ENCODE peak calls at places on chromosomes 11 and 22, in nine cellular contexts. One of them, this sample, is unnamed. For H3K27me3 and H3K4me1, the result is how much of the 10 kb centered on the place peaks cover.

GRCh38 chr11:119415517-119415916 is 7.5 kb downstream of the THY1 start:
- DNase-seq in neural progenitor cell: no peak
- DNase-seq in transverse colon: no peak
- DNase-seq in trophoblast cell: no peak
- DNase-seq in tibial nerve: no peak
- DNase-seq in breast epithelium: no peak
- DNase-seq in left ventricle myocardium inferior: no peak
- DNase-seq in endodermal cell: no peak
- DNase-seq in GM23248: no peak
- DNase-seq in this sample: no peak

GRCh38 chr11:7511405-7511804 is 2.4 kb upstream of the PPFIBP2 start:
- DNase-seq in trophoblast cell: no peak
- DNase-seq in left ventricle myocardium inferior: peak
- DNase-seq in transverse colon: peak
- DNase-seq in GM23248: no peak
- DNase-seq in neural progenitor cell: no peak
- DNase-seq in breast epithelium: peak
- DNase-seq in endodermal cell: no peak
- DNase-seq in tibial nerve: peak
- DNase-seq in this sample: peak

GRCh38 chr22:23523746-23524145 is 56.3 kb downstream of the IGLL1 start:
- DNase-seq in breast epithelium: no peak
- DNase-seq in endodermal cell: peak
- DNase-seq in trophoblast cell: no peak
- DNase-seq in left ventricle myocardium inferior: no peak
- DNase-seq in tibial nerve: no peak
- DNase-seq in transverse colon: no peak
- DNase-seq in neural progenitor cell: no peak
- DNase-seq in GM23248: no peak
- DNase-seq in this sample: no peak

GRCh38 chr22:36419912-36420882 is 32.4 kb upstream of the MYH9 start:
- DNase-seq in transverse colon: peak
- DNase-seq in left ventricle myocardium inferior: no peak
- DNase-seq in breast epithelium: no peak
- DNase-seq in trophoblast cell: peak
- DNase-seq in endodermal cell: no peak
- DNase-seq in neural progenitor cell: no peak
- DNase-seq in GM23248: peak
- DNase-seq in tibial nerve: peak
- DNase-seq in this sample: no peak

GRCh38 chr11:44855138-44855849 is 95.4 kb downstream of the TP53I11 start:
- DNase-seq in tibial nerve: no peak
- DNase-seq in endodermal cell: no peak
- DNase-seq in transverse colon: no peak
- DNase-seq in left ventricle myocardium inferior: no peak
- DNase-seq in breast epithelium: no peak
- DNase-seq in GM23248: peak
- DNase-seq in neural progenitor cell: no peak
- DNase-seq in trophoblast cell: no peak
- DNase-seq in this sample: no peak

GRCh38 chr11:127492025-127492424 is 491.5 kb upstream of the KIRREL3 start:
- DNase-seq in GM23248: no peak
- DNase-seq in left ventricle myocardium inferior: no peak
- DNase-seq in endodermal cell: no peak
- DNase-seq in tibial nerve: no peak
- DNase-seq in trophoblast cell: no peak
- DNase-seq in neural progenitor cell: no peak
- DNase-seq in transverse colon: no peak
- DNase-seq in breast epithelium: no peak
- DNase-seq in this sample: no peak

GRCh38 chr11:103547691-103548090 is 438.5 kb downstream of the DYNC2H1 start:
- DNase-seq in transverse colon: no peak
- DNase-seq in tibial nerve: no peak
- DNase-seq in GM23248: no peak
- DNase-seq in breast epithelium: no peak
- DNase-seq in neural progenitor cell: no peak
- DNase-seq in trophoblast cell: no peak
- DNase-seq in endodermal cell: no peak
- DNase-seq in left ventricle myocardium inferior: no peak
- DNase-seq in this sample: no peak

GRCh38 chr11:1054143-1055108 is 17.9 kb upstream of the MUC6 start:
- DNase-seq in tibial nerve: no peak
- DNase-seq in GM23248: peak
- DNase-seq in transverse colon: peak
- DNase-seq in neural progenitor cell: no peak
- DNase-seq in left ventricle myocardium inferior: no peak
- DNase-seq in endodermal cell: no peak
- DNase-seq in trophoblast cell: no peak
- DNase-seq in breast epithelium: no peak
- DNase-seq in this sample: peak

GRCh38 chr11:36258730-36259360 is 30.4 kb downstream of the COMMD9 start:
- DNase-seq in trophoblast cell: peak
- DNase-seq in neural progenitor cell: peak
- DNase-seq in transverse colon: peak
- DNase-seq in left ventricle myocardium inferior: peak
- DNase-seq in GM23248: peak
- DNase-seq in tibial nerve: peak
- DNase-seq in breast epithelium: no peak
- DNase-seq in endodermal cell: peak
- DNase-seq in this sample: peak

GRCh38 chr11:29100967-29101366 is 915.9 kb downstream of the KCNA4 start:
- DNase-seq in trophoblast cell: no peak
- DNase-seq in endodermal cell: no peak
- DNase-seq in GM23248: no peak
- DNase-seq in neural progenitor cell: no peak
- DNase-seq in tibial nerve: no peak
- DNase-seq in breast epithelium: no peak
- DNase-seq in transverse colon: no peak
- DNase-seq in left ventricle myocardium inferior: no peak
- DNase-seq in this sample: no peak

GRCh38 chr22:37163618-37164534 is 14.2 kb upstream of the IL2RB start:
- DNase-seq in neural progenitor cell: no peak
- DNase-seq in transverse colon: no peak
- DNase-seq in tibial nerve: no peak
- DNase-seq in breast epithelium: no peak
- DNase-seq in GM23248: no peak
- DNase-seq in endodermal cell: no peak
- DNase-seq in left ventricle myocardium inferior: no peak
- DNase-seq in trophoblast cell: no peak
- DNase-seq in this sample: no peak

GRCh38 chr22:42172385-42173172 is 42.0 kb upstream of the CYP2D6 start:
- DNase-seq in GM23248: peak
- DNase-seq in breast epithelium: no peak
- DNase-seq in transverse colon: peak
- DNase-seq in endodermal cell: peak
- DNase-seq in trophoblast cell: peak
- DNase-seq in neural progenitor cell: no peak
- DNase-seq in left ventricle myocardium inferior: no peak
- DNase-seq in tibial nerve: no peak
- DNase-seq in this sample: peak

GRCh38 chr11:108609681-108610080 is 16.1 kb upstream of the EXPH5 start:
- DNase-seq in left ventricle myocardium inferior: no peak
- DNase-seq in neural progenitor cell: no peak
- DNase-seq in tibial nerve: no peak
- DNase-seq in transverse colon: no peak
- DNase-seq in endodermal cell: no peak
- DNase-seq in breast epithelium: no peak
- DNase-seq in GM23248: peak
- DNase-seq in trophoblast cell: peak
- DNase-seq in this sample: no peak

GRCh38 chr11:129896062-129896461 is 684 bp upstream of the NFRKB start:
- DNase-seq in breast epithelium: no peak
- DNase-seq in left ventricle myocardium inferior: no peak
- DNase-seq in trophoblast cell: no peak
- DNase-seq in endodermal cell: peak
- DNase-seq in tibial nerve: no peak
- DNase-seq in GM23248: no peak
- DNase-seq in transverse colon: no peak
- DNase-seq in neural progenitor cell: no peak
- DNase-seq in this sample: no peak

GRCh38 chr22:17159504-17159951 is 451 bp upstream of the HDHD5 start:
- DNase-seq in breast epithelium: peak
- DNase-seq in trophoblast cell: peak
- DNase-seq in neural progenitor cell: peak
- DNase-seq in left ventricle myocardium inferior: peak
- DNase-seq in transverse colon: peak
- DNase-seq in tibial nerve: peak
- DNase-seq in GM23248: peak
- DNase-seq in endodermal cell: no peak
- DNase-seq in this sample: peak

DNA sequence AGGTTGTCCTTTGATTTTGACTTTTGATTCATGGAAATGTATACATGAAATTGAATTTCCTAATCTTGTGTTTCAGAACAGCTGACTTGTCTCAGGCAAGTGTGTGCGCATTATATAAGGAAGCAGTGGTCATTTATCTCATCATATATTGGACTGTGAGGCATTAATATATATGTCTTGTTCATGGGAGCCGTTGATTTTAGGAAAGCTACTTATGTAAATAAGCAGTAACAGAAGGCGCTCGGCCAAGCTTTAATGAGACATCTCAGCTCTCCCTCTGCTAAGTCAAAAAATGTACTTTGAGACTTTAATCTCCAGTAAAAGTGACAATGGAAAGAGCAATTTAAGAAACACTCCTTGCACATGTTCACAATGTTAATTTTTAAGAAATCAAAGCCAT is 100.5 kb downstream of the PDHX start:
- DNase-seq in endodermal cell: no peak
- DNase-seq in left ventricle myocardium inferior: no peak
- DNase-seq in breast epithelium: no peak
- DNase-seq in neural progenitor cell: no peak
- DNase-seq in trophoblast cell: no peak
- DNase-seq in transverse colon: no peak
- DNase-seq in GM23248: no peak
- DNase-seq in tibial nerve: no peak
- DNase-seq in this sample: no peak
- H3K27ac ChIP-seq in endodermal cell: no peak
- H3K27ac ChIP-seq in left ventricle myocardium inferior: no peak
- H3K27ac ChIP-seq in breast epithelium: no peak
- H3K27ac ChIP-seq in neural progenitor cell: no peak
- H3K27ac ChIP-seq in trophoblast cell: no peak
- H3K27ac ChIP-seq in transverse colon: no peak
- H3K27ac ChIP-seq in GM23248: no peak
- H3K27ac ChIP-seq in tibial nerve: no peak
- H3K27ac ChIP-seq in this sample: no peak

DNA sequence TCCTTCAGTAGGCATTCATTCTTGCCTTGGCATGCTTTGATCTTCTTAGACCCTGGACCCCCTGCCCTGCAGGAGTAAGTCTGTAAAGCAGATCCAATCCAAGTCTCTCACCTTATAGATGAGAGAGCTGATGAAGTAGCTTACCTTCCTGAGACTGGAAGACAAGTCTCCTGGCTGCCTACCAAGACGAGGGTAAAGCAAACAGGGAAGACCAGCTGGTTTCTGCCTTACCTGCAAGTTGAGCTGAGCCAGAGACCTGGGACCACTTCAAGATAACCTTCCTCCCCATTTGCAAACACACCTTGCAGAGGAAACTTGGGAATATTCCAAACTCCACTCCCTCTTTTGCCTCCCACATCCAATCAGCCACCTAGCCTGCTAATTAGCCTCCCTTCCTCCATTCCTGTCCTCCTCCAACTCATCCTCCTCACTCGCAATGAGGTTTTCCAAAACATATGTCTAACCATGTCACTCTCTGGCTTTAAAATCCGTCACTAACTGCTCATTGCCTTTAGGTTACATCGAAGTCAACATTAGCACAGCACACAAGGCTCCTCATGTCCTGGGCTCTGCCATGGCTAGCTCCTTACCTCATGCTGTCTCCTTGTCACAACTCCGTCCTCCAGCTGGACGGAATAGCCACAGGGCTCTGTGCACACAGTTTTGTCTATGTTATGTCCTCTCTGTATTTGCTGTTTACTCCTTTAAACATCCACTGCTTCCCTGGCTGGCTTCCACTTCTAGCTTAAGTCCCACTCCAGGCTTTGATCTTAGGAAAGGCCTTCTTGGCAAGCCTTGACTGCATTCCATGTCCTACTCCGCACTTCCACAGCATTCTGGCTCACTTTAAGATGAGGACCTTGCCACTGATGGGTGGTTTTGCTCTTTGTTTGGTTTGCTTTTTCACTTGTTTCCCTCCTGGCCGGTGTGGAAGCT is 23.2 kb upstream of the ROBO3 start:
- DNase-seq in transverse colon: no peak
- DNase-seq in trophoblast cell: no peak
- DNase-seq in neural progenitor cell: peak
- DNase-seq in left ventricle myocardium inferior: no peak
- DNase-seq in endodermal cell: peak
- DNase-seq in tibial nerve: no peak
- DNase-seq in GM23248: no peak
- DNase-seq in breast epithelium: no peak
- DNase-seq in this sample: no peak
- H3K27me3 ChIP-seq in transverse colon: half or more
- H3K27me3 ChIP-seq in trophoblast cell: half or more
- H3K27me3 ChIP-seq in neural progenitor cell: half or more
- H3K27me3 ChIP-seq in left ventricle myocardium inferior: half or more
- H3K27me3 ChIP-seq in endodermal cell: half or more
- H3K27me3 ChIP-seq in tibial nerve: under half
- H3K27me3 ChIP-seq in GM23248: half or more
- H3K27me3 ChIP-seq in breast epithelium: under half
- H3K27me3 ChIP-seq in this sample: half or more

DNA sequence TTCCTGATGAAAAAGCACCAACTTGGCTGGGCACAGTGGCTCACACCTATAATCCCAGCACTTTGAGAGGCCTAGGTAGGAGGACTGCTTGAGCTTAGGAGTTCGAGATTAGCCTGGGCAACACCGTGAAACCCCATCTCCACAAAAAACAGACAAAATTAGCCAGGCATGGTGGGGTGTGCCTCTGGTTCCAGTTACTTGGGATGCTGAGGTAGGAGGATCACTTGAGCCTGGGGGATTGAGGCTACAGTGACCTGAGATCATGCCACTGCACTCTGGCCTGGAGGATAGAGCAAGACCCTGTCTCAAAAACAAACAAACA is 3.0 kb downstream of the HPS4 start:
- DNase-seq in endodermal cell: no peak
- DNase-seq in left ventricle myocardium inferior: no peak
- DNase-seq in trophoblast cell: no peak
- DNase-seq in breast epithelium: no peak
- DNase-seq in neural progenitor cell: no peak
- DNase-seq in transverse colon: no peak
- DNase-seq in GM23248: no peak
- DNase-seq in tibial nerve: no peak
- DNase-seq in this sample: no peak
- H3K4me1 ChIP-seq in endodermal cell: under half
- H3K4me1 ChIP-seq in left ventricle myocardium inferior: half or more
- H3K4me1 ChIP-seq in trophoblast cell: under half
- H3K4me1 ChIP-seq in breast epithelium: under half
- H3K4me1 ChIP-seq in neural progenitor cell: under half
- H3K4me1 ChIP-seq in transverse colon: half or more
- H3K4me1 ChIP-seq in GM23248: under half
- H3K4me1 ChIP-seq in tibial nerve: half or more
- H3K4me1 ChIP-seq in this sample: under half

DNA sequence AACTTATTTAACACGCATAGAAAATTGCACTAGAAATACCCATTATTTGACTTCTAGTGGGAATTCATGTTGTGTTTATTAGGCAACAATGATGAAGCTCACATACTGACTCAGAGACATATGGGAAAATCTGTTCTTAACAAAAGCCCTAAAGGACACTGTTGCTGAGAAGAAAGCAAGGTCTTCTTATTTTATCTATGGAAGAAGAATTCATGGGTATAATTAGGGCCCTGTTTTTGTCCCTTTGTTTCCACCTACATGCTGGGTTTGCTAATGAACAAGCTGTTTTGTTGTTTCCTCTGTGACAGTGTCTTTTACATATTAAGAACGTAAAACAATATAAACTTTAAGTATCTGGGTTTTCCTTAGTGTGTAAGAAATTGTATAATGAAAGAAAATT is 606.7 kb upstream of the ARHGAP42 start:
- DNase-seq in left ventricle myocardium inferior: no peak
- DNase-seq in endodermal cell: no peak
- DNase-seq in transverse colon: no peak
- DNase-seq in GM23248: no peak
- DNase-seq in breast epithelium: no peak
- DNase-seq in trophoblast cell: no peak
- DNase-seq in tibial nerve: no peak
- DNase-seq in neural progenitor cell: peak
- DNase-seq in this sample: no peak
- H3K27ac ChIP-seq in left ventricle myocardium inferior: no peak
- H3K27ac ChIP-seq in endodermal cell: no peak
- H3K27ac ChIP-seq in transverse colon: no peak
- H3K27ac ChIP-seq in GM23248: no peak
- H3K27ac ChIP-seq in breast epithelium: no peak
- H3K27ac ChIP-seq in trophoblast cell: no peak
- H3K27ac ChIP-seq in tibial nerve: no peak
- H3K27ac ChIP-seq in neural progenitor cell: peak
- H3K27ac ChIP-seq in this sample: no peak

This sample was measured in colonic mucosa.